ENCODE peak calls at places on chromosomes 6 and 20, in seven cellular contexts. R, A, V, M, S, I and B are unnamed samples.

GRCh38 chr20:20820104-20820503 is 107.7 kb upstream of the RALGAPA2 start:
- DNase-seq in R (no peak), A (no peak), V (peak), M (no peak), S (no peak), I (peak), B (peak)

GRCh38 chr20:52105045-52105572 is 86.5 kb downstream of the ZFP64 start:
- DNase-seq in R (no peak), A (no peak), V (peak), M (no peak), S (no peak), I (no peak), B (no peak)

GRCh38 chr6:135066397-135066796 is 11.8 kb upstream of the HBS1L start:
- DNase-seq in R (no peak), A (no peak), V (no peak), M (no peak), S (no peak), I (no peak), B (peak)

GRCh38 chr6:170083236-170084051 is 207.4 kb downstream of the DLL1 start:
- DNase-seq in R (no peak), A (no peak), V (no peak), M (no peak), S (no peak), I (no peak), B (no peak)

GRCh38 chr20:33704197-33704924 is 15.7 kb downstream of the PXMP4 start:
- DNase-seq in R (no peak), A (no peak), V (no peak), M (no peak), S (no peak), I (no peak), B (peak)

GRCh38 chr6:31892821-31893220 is 4.7 kb downstream of the EHMT2 start:
- DNase-seq in R (no peak), A (no peak), V (no peak), M (no peak), S (no peak), I (peak), B (no peak)

GRCh38 chr20:34390769-34391447 is 27.8 kb downstream of the ITCH start:
- DNase-seq in R (no peak), A (no peak), V (no peak), M (no peak), S (no peak), I (peak), B (peak)

GRCh38 chr20:32984631-32985354 is 19.4 kb downstream of the SUN5 start:
- DNase-seq in R (no peak), A (no peak), V (no peak), M (no peak), S (no peak), I (no peak), B (no peak)

GRCh38 chr20:24633026-24633425 is 163.6 kb downstream of the SYNDIG1 start:
- DNase-seq in R (no peak), A (no peak), V (no peak), M (no peak), S (no peak), I (no peak), B (no peak)

GRCh38 chr6:144151010-144151727 is 852 bp downstream of the STX11 start:
- DNase-seq in R (no peak), A (peak), V (no peak), M (peak), S (no peak), I (no peak), B (no peak)

GRCh38 chr20:52104546-52105044 is 87.0 kb downstream of the ZFP64 start:
- DNase-seq in R (no peak), A (no peak), V (no peak), M (no peak), S (no peak), I (no peak), B (no peak)

GRCh38 chr20:8330316-8330784 is 198.3 kb downstream of the PLCB1 start:
- DNase-seq in R (no peak), A (no peak), V (no peak), M (no peak), S (no peak), I (no peak), B (no peak)

GRCh38 chr6:137901454-137901853 is 34.4 kb downstream of the TNFAIP3 start:
- DNase-seq in R (no peak), A (no peak), V (no peak), M (no peak), S (no peak), I (no peak), B (no peak)

GRCh38 chr20:23234311-23235078 is 116.1 kb upstream of the NXT1 start:
- DNase-seq in R (no peak), A (no peak), V (no peak), M (no peak), S (no peak), I (peak), B (peak)

GRCh38 chr20:36304786-36305495 is 1.2 kb upstream of the DLGAP4 start:
- DNase-seq in R (no peak), A (no peak), V (no peak), M (no peak), S (no peak), I (no peak), B (no peak)

GRCh38 chr6:56552212-56553130 is 90.2 kb downstream of the DST start:
- DNase-seq in R (no peak), A (no peak), V (no peak), M (no peak), S (no peak), I (no peak), B (no peak)

GRCh38 chr6:78808356-78808891 is 58.9 kb upstream of the IRAK1BP1 start:
- DNase-seq in R (no peak), A (no peak), V (no peak), M (no peak), S (no peak), I (no peak), B (no peak)

GRCh38 chr20:381581-382290 is 1.2 kb downstream of the TRIB3 start:
- DNase-seq in R (no peak), A (peak), V (peak), M (peak), S (peak), I (peak), B (peak)

GRCh38 chr6:149567846-149568585 is 1.8 kb downstream of the GINM1 start:
- DNase-seq in R (no peak), A (no peak), V (no peak), M (no peak), S (no peak), I (no peak), B (no peak)

GRCh38 chr6:108165714-108166663 is at the start of gene NR2E1:
- DNase-seq in R (peak), A (no peak), V (no peak), M (no peak), S (no peak), I (peak), B (peak)

GRCh38 chr20:2508631-2509467 is at the start of gene ZNF343:
- DNase-seq in R (peak), A (peak), V (peak), M (peak), S (peak), I (peak), B (peak)

GRCh38 chr6:159979136-159979874 is 10.4 kb downstream of the IGF2R start:
- DNase-seq in R (no peak), A (peak), V (no peak), M (peak), S (no peak), I (peak), B (peak)

GRCh38 chr6:11379805-11380204 is 147.3 kb upstream of the NEDD9 start:
- DNase-seq in R (no peak), A (no peak), V (no peak), M (no peak), S (no peak), I (no peak), B (no peak)

GRCh38 chr6:6002005-6002808 is 4.5 kb downstream of the NRN1 start:
- DNase-seq in R (no peak), A (no peak), V (no peak), M (no peak), S (no peak), I (no peak), B (no peak)

GRCh38 chr20:49516916-49517315 is 34.4 kb upstream of the KCNB1 start:
- DNase-seq in R (no peak), A (no peak), V (no peak), M (no peak), S (no peak), I (no peak), B (no peak)

GRCh38 chr6:90028995-90029635 is 134.8 kb downstream of the GJA10 start:
- DNase-seq in R (no peak), A (no peak), V (no peak), M (no peak), S (no peak), I (no peak), B (no peak)

GRCh38 chr6:98828210-98828798 is 6.1 kb upstream of the POU3F2 start:
- DNase-seq in R (no peak), A (no peak), V (peak), M (no peak), S (no peak), I (no peak), B (no peak)

GRCh38 chr20:31841928-31842327 is 3.5 kb downstream of the FOXS1 start:
- DNase-seq in R (no peak), A (no peak), V (no peak), M (no peak), S (no peak), I (peak), B (no peak)

GRCh38 chr20:12237772-12238171 is 320.1 kb downstream of the BTBD3 start:
- DNase-seq in R (peak), A (no peak), V (no peak), M (no peak), S (no peak), I (no peak), B (no peak)

GRCh38 chr6:112307707-112308106 is 39.4 kb upstream of the RFPL4B start:
- DNase-seq in R (no peak), A (no peak), V (no peak), M (no peak), S (no peak), I (no peak), B (no peak)

GRCh38 chr6:43860285-43860684 is 90.3 kb downstream of the VEGFA start:
- DNase-seq in R (no peak), A (no peak), V (peak), M (no peak), S (no peak), I (no peak), B (no peak)

GRCh38 chr6:170178561-170179477 is 112.1 kb downstream of the DLL1 start:
- DNase-seq in R (no peak), A (no peak), V (peak), M (no peak), S (no peak), I (peak), B (peak)

GRCh38 chr20:60512436-60512835 is 554.2 kb downstream of the CDH26 start:
- DNase-seq in R (no peak), A (no peak), V (no peak), M (no peak), S (no peak), I (no peak), B (peak)

GRCh38 chr6:159761135-159761872 is 541 bp upstream of the ACAT2 start:
- DNase-seq in R (no peak), A (peak), V (no peak), M (no peak), S (no peak), I (no peak), B (peak)